ENCODE peak calls at places on chromosomes 12 and 14, in nine cellular contexts. V, Y, U, F, K, O, A, L and Z are unnamed samples. For H3K36me3, the result is how much of the 10 kb centered on the place peaks cover.

GRCh38 chr14:102835959-102836358 is 58.7 kb downstream of the TRAF3 start:
- DNase-seq in V (no peak), Y (no peak), U (no peak), F (no peak), K (no peak), O (no peak), A (no peak), L (no peak), Z (no peak)

GRCh38 chr14:52998376-52999010 is 47.6 kb upstream of the FERMT2 start:
- DNase-seq in V (no peak), Y (no peak), U (no peak), F (no peak), K (no peak), O (no peak), A (peak), L (no peak), Z (no peak)

GRCh38 chr14:89673499-89674225 is 256.6 kb upstream of the FOXN3 start:
- DNase-seq in V (no peak), Y (no peak), U (no peak), F (no peak), K (no peak), O (no peak), A (peak), L (no peak), Z (no peak)

GRCh38 chr14:73727181-73727580 is 13.0 kb upstream of the PNMA1 start:
- DNase-seq in V (no peak), Y (no peak), U (no peak), F (no peak), K (no peak), O (no peak), A (no peak), L (no peak), Z (no peak)

GRCh38 chr12:91178801-91179200 is 3.8 kb downstream of the DCN start:
- DNase-seq in V (no peak), Y (no peak), U (no peak), F (no peak), K (no peak), O (no peak), A (peak), L (no peak), Z (no peak)

GRCh38 chr12:76848132-76848531 is 30.7 kb downstream of the CSRP2 start:
- DNase-seq in V (no peak), Y (no peak), U (no peak), F (no peak), K (no peak), O (no peak), A (no peak), L (no peak), Z (no peak)

GRCh38 chr12:20320552-20320951 is 47.8 kb upstream of the PDE3A start:
- DNase-seq in V (no peak), Y (no peak), U (no peak), F (no peak), K (no peak), O (no peak), A (no peak), L (peak), Z (no peak)

GRCh38 chr12:6205144-6205539 is 4.9 kb downstream of the CD9 start:
- DNase-seq in V (no peak), Y (no peak), U (peak), F (no peak), K (peak), O (no peak), A (no peak), L (no peak), Z (no peak)

GRCh38 chr12:101781834-101782543 is 42.7 kb upstream of the SYCP3 start:
- DNase-seq in V (no peak), Y (no peak), U (no peak), F (no peak), K (no peak), O (no peak), A (peak), L (no peak), Z (no peak)

GRCh38 chr14:75334191-75335051 is 55.8 kb downstream of the FOS start:
- DNase-seq in V (no peak), Y (no peak), U (peak), F (peak), K (no peak), O (no peak), A (no peak), L (no peak), Z (no peak)

GRCh38 chr14:90368946-90369721 is 27.7 kb upstream of the CALM1 start:
- DNase-seq in V (no peak), Y (no peak), U (no peak), F (no peak), K (no peak), O (no peak), A (peak), L (peak), Z (no peak)

GRCh38 chr12:122062832-122063690 is 15.5 kb upstream of the MLXIP start:
- DNase-seq in V (peak), Y (no peak), U (peak), F (no peak), K (peak), O (no peak), A (peak), L (peak), Z (peak)

GRCh38 chr12:122491991-122492390 is 8.7 kb downstream of the ZCCHC8 start:
- DNase-seq in V (no peak), Y (no peak), U (no peak), F (no peak), K (no peak), O (no peak), A (no peak), L (no peak), Z (no peak)

GRCh38 chr14:105271224-105271890 is 23.0 kb downstream of the BTBD6 start:
- DNase-seq in V (no peak), Y (no peak), U (no peak), F (no peak), K (no peak), O (no peak), A (no peak), L (peak), Z (no peak)

GRCh38 chr14:83071888-83072501 is 1538.3 kb upstream of the SEL1L start:
- DNase-seq in V (no peak), Y (no peak), U (no peak), F (peak), K (no peak), O (no peak), A (no peak), L (no peak), Z (no peak)

GRCh38 chr14:32809255-32809654 is 129.4 kb upstream of the NPAS3 start:
- DNase-seq in V (no peak), Y (no peak), U (no peak), F (no peak), K (no peak), O (no peak), A (no peak), L (no peak), Z (no peak)

GRCh38 chr12:32896438-32897275 is at the start of gene PKP2:
- DNase-seq in V (no peak), Y (no peak), U (peak), F (peak), K (peak), O (no peak), A (no peak), L (peak), Z (peak)

GRCh38 chr12:8554451-8555195 is 13.9 kb upstream of the CLEC4E start:
- DNase-seq in V (no peak), Y (no peak), U (no peak), F (no peak), K (no peak), O (no peak), A (peak), L (no peak), Z (no peak)

GRCh38 chr14:99729991-99730875 is 46.1 kb downstream of the CYP46A1 start:
- DNase-seq in V (no peak), Y (no peak), U (peak), F (peak), K (peak), O (no peak), A (no peak), L (peak), Z (peak)

GRCh38 chr12:16449459-16449858 is 102.0 kb downstream of the MGST1 start:
- DNase-seq in V (no peak), Y (no peak), U (no peak), F (no peak), K (no peak), O (no peak), A (no peak), L (no peak), Z (no peak)

GRCh38 chr12:79886917-79887519 is 47.9 kb downstream of the PPP1R12A start:
- DNase-seq in V (peak), Y (no peak), U (no peak), F (peak), K (no peak), O (no peak), A (peak), L (peak), Z (no peak)

GRCh38 chr14:93137864-93138263 is 22.1 kb upstream of the ITPK1 start:
- DNase-seq in V (no peak), Y (no peak), U (peak), F (no peak), K (peak), O (no peak), A (no peak), L (peak), Z (peak)

GRCh38 chr12:117298191-117298590 is 63.2 kb downstream of the NOS1 start:
- DNase-seq in V (no peak), Y (no peak), U (no peak), F (no peak), K (no peak), O (no peak), A (no peak), L (no peak), Z (no peak)

GRCh38 chr14:22095845-22096510 is 422.4 kb upstream of the OR4E1 start:
- DNase-seq in V (no peak), Y (peak), U (no peak), F (no peak), K (no peak), O (no peak), A (no peak), L (no peak), Z (no peak)

GRCh38 chr14:92443167-92443566 is 70.4 kb upstream of the RIN3 start:
- DNase-seq in V (no peak), Y (no peak), U (no peak), F (no peak), K (no peak), O (no peak), A (no peak), L (no peak), Z (no peak)

GRCh38 chr14:21978184-21978998 is 304.8 kb upstream of the OR4E1 start:
- DNase-seq in V (no peak), Y (peak), U (peak), F (peak), K (no peak), O (no peak), A (no peak), L (peak), Z (no peak)

DNA sequence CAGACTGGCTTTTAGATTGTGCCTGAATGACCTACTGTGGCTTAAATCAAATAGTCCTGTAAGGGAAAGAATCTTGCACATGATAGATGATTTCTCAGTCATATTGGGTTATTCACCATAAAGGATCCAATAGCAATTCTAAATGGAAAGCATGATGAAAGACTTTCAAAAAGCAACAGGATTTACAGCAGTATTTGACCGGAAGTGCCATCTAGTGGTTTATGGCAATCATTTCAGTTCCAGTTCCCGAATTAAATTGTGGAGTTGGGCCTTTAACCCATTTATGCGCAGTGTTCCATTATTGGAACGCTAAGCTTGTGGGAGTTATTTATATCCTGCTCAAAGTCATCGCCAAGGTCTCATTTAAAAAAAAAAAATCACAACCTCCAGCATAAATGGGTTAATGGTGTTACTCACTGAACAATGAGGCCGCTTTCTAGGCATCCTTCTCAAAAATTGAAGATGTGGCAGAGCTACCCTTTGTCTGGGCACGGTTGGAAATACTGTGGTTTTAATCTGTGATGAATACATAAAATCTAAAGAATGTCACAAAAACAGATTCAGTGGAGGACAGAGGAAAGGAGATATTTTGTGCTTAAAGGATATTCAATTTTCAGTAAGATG is 60.8 kb upstream of the REP15 start:
- DNase-seq in V (no peak), Y (no peak), U (no peak), F (peak), K (no peak), O (no peak), A (peak), L (peak), Z (no peak)
- TF ChIP-seq CTCF in V (peak), Y (peak), U (peak), F (peak), K (peak), O (peak), A (peak), L (peak), Z (peak)

DNA sequence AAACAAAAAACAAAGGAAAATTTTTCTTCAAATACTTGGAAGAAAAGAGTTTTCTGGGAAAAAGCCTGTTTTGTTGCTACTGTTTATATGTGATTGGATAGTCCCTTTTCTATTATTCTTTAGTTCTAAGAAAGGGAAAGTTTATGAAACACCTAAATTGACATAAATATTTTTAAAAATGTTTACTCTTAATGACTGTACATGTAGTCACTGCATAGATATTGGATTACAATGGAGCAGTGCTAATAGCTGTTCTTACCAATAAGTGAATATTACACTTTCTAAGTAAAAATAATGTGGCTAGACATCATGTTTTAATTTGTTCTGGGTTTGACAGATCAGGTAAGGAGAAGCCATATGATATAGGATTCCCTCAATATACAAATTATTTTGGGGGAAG is 352.7 kb upstream of the DIO2 start:
- DNase-seq in V (no peak), Y (no peak), U (no peak), F (no peak), K (no peak), O (no peak), A (no peak), L (no peak), Z (no peak)
- H3K36me3 ChIP-seq in V (under half), Y (under half), U (under half), F (under half), K (under half), O (under half), A (under half), L (under half), Z (under half)

GRCh38 chr12:66740257-66740656 is 61.4 kb upstream of the GRIP1 start:
- DNase-seq in V (no peak), Y (no peak), U (no peak), F (no peak), K (no peak), O (no peak), A (peak), L (no peak), Z (no peak)

GRCh38 chr12:66733321-66733720 is 54.4 kb upstream of the GRIP1 start:
- DNase-seq in V (no peak), Y (no peak), U (no peak), F (no peak), K (no peak), O (no peak), A (no peak), L (no peak), Z (no peak)

GRCh38 chr12:66733839-66734238 is 55.0 kb upstream of the GRIP1 start:
- DNase-seq in V (no peak), Y (no peak), U (no peak), F (no peak), K (no peak), O (no peak), A (no peak), L (no peak), Z (no peak)

GRCh38 chr12:66739266-66739665 is 60.4 kb upstream of the GRIP1 start:
- DNase-seq in V (no peak), Y (no peak), U (no peak), F (no peak), K (no peak), O (no peak), A (no peak), L (no peak), Z (no peak)

DNA sequence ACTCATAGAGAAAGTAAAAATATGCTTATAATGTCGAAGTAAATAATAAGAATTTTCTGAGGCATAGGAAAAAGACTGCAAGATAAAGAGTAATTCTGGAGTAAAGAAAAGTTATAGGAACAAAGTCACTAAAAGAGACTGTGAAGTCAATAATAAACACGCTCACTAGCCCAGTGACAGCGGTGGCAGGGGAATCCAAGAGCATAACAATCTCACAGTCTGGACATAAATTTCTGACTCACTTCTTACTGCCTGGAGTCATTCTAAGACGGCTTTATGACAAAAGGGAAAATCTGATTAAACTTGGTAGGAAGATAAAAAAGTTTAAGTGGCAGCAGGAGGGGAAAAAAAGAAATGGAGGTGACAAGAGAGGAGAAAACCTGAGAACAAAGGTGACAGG is 56.4 kb upstream of the GRIP1 start:
- DNase-seq in V (no peak), Y (no peak), U (no peak), F (no peak), K (no peak), O (no peak), A (no peak), L (no peak), Z (no peak)
- TF ChIP-seq CTCF in V (no peak), Y (no peak), U (no peak), F (no peak), K (no peak), O (no peak), A (no peak), L (no peak), Z (no peak)

GRCh38 chr12:108724890-108725151 is 6.5 kb downstream of the CORO1C start:
- DNase-seq in V (no peak), Y (no peak), U (no peak), F (no peak), K (no peak), O (no peak), A (no peak), L (no peak), Z (no peak)
- H3K36me3 ChIP-seq in V (under half), Y (under half), U (under half), F (under half), K (under half), O (under half), A (under half), L (under half), Z (under half)

GRCh38 chr12:27384261-27384590 is 51.6 kb downstream of the BMAL2 start:
- DNase-seq in V (no peak), Y (no peak), U (no peak), F (no peak), K (no peak), O (no peak), A (no peak), L (no peak), Z (no peak)
- TF ChIP-seq CTCF in V (no peak), Y (no peak), U (no peak), F (no peak), K (no peak), O (no peak), A (no peak), L (no peak), Z (no peak)